ENCODE peak calls at places on chromosome 5, in six cellular contexts. H, F, G, Y, J and C are unnamed samples.

GRCh38 chr5:5340206-5340729 is 82.2 kb upstream of the ICE1 start:
- DNase-seq in F (peak; percentile 55), Y (peak; percentile 95), J (peak; percentile 87), H (peak; percentile 4), G (peak; percentile 84), C (no peak)

GRCh38 chr5:126015244-126016054 is 407.8 kb upstream of the GRAMD2B start:
- DNase-seq in Y (peak; percentile 93), J (no peak), G (no peak), F (no peak), H (no peak), C (no peak)

GRCh38 chr5:130270786-130271185 is 366.5 kb downstream of the CHSY3 start:
- DNase-seq in J (no peak), G (no peak), Y (no peak), F (no peak), H (no peak), C (no peak)

GRCh38 chr5:115297043-115297442 is 589 bp upstream of the CCDC112 start:
- DNase-seq in J (no peak), G (no peak), Y (peak; percentile 49), H (no peak), F (no peak), C (no peak)

GRCh38 chr5:80934751-80935150 is 25.4 kb upstream of the RASGRF2 start:
- DNase-seq in J (no peak), Y (no peak), H (no peak), G (no peak), F (no peak), C (no peak)

GRCh38 chr5:35780236-35780635 is 76.5 kb upstream of the IL7R start:
- DNase-seq in Y (no peak), J (no peak), H (no peak), F (no peak), G (no peak), C (no peak)

GRCh38 chr5:80156156-80156555 is 99.7 kb downstream of the SERINC5 start:
- DNase-seq in J (no peak), F (no peak), G (no peak), H (no peak), Y (peak; percentile 22), C (no peak)

GRCh38 chr5:128782446-128782845 is 182.8 kb upstream of the SLC27A6 start:
- DNase-seq in G (peak; percentile 84), Y (peak; percentile 89), H (peak; percentile 5), J (no peak), F (peak; percentile 87), C (no peak)

GRCh38 chr5:2946315-2946714 is 194.8 kb upstream of the IRX2 start:
- DNase-seq in Y (no peak), J (no peak), G (no peak), F (no peak), H (no peak), C (no peak)

GRCh38 chr5:98986556-98986955 is 57.7 kb upstream of the CHD1 start:
- DNase-seq in G (no peak), J (no peak), H (no peak), Y (no peak), F (no peak), C (no peak)

GRCh38 chr5:15499528-15500325 is at the start of gene FBXL7:
- DNase-seq in G (peak; percentile 92), Y (peak; percentile 60), H (no peak), F (peak; percentile 86), J (peak; percentile 88), C (peak; percentile 88)

GRCh38 chr5:64691333-64691732 is 1.0 kb downstream of the SHISAL2B start:
- DNase-seq in J (no peak), G (no peak), H (no peak), F (no peak), Y (no peak), C (no peak)

GRCh38 chr5:112165897-112166737 is 253.0 kb downstream of the EPB41L4A start:
- DNase-seq in F (no peak), J (no peak), G (no peak), H (no peak), Y (no peak), C (no peak)

GRCh38 chr5:172533399-172534228 is 79.3 kb upstream of the SH3PXD2B start:
- DNase-seq in H (no peak), J (peak; percentile 51), F (no peak), G (peak; percentile 77), Y (peak; percentile 16), C (peak; percentile 46)

GRCh38 chr5:55841976-55842375 is 9.2 kb upstream of the IL31RA start:
- DNase-seq in H (no peak), G (no peak), J (no peak), F (no peak), Y (no peak), C (no peak)

GRCh38 chr5:124596595-124597388 is 149.6 kb downstream of the ZNF608 start:
- DNase-seq in H (peak; percentile 31), J (no peak), G (no peak), Y (peak; percentile 97), F (no peak), C (no peak)

GRCh38 chr5:135747824-135748223 is 86.6 kb upstream of the SLC25A48 start:
- DNase-seq in H (no peak), F (no peak), Y (no peak), G (no peak), J (no peak), C (no peak)

GRCh38 chr5:167294861-167295685 is 996.4 kb upstream of the WWC1 start:
- DNase-seq in F (no peak), H (peak; percentile 82), G (no peak), J (no peak), Y (peak; percentile 92), C (no peak)

GRCh38 chr5:76074487-76074886 is 8.7 kb upstream of the SV2C start:
- DNase-seq in Y (no peak), H (peak; percentile 33), J (no peak), F (no peak), G (no peak), C (no peak)

GRCh38 chr5:159403906-159404641 is 73.8 kb upstream of the IL12B start:
- DNase-seq in Y (peak; percentile 65), F (no peak), G (no peak), J (no peak), H (no peak), C (no peak)

GRCh38 chr5:38607930-38608545 is 51.6 kb upstream of the LIFR start:
- DNase-seq in H (no peak), J (no peak), G (no peak), Y (peak; percentile 89), F (no peak), C (no peak)

GRCh38 chr5:128154943-128155342 is 71.4 kb downstream of the SLC12A2 start:
- DNase-seq in Y (no peak), J (no peak), F (no peak), G (peak; percentile 26), H (no peak), C (no peak)

GRCh38 chr5:139640432-139641115 is 7.6 kb upstream of the CXXC5 start:
- DNase-seq in H (no peak), Y (no peak), F (no peak), G (peak; percentile 56), J (no peak), C (no peak)

GRCh38 chr5:145791866-145792265 is 43.3 kb downstream of the PRELID2 start:
- DNase-seq in Y (no peak), G (no peak), H (no peak), J (no peak), F (no peak), C (no peak)

GRCh38 chr5:109102291-109102690 is 307.5 kb downstream of the PJA2 start:
- DNase-seq in J (no peak), G (no peak), H (no peak), Y (peak; percentile 27), F (no peak), C (no peak)

GRCh38 chr5:109100971-109101370 is 308.8 kb downstream of the PJA2 start:
- DNase-seq in G (no peak), H (no peak), F (no peak), Y (no peak), J (no peak), C (no peak)

GRCh38 chr5:109105631-109106267 is 304.0 kb downstream of the PJA2 start:
- DNase-seq in F (peak; percentile 13), J (no peak), H (no peak), G (no peak), Y (peak; percentile 94), C (no peak)
- H3K27ac ChIP-seq in F (peak overlapping the region; percentile 51), J (no peak overlapping the region), H (no peak overlapping the region), G (peak overlapping the region; percentile 22), Y (peak overlapping the region; percentile 82), C (no peak overlapping the region)

DNA sequence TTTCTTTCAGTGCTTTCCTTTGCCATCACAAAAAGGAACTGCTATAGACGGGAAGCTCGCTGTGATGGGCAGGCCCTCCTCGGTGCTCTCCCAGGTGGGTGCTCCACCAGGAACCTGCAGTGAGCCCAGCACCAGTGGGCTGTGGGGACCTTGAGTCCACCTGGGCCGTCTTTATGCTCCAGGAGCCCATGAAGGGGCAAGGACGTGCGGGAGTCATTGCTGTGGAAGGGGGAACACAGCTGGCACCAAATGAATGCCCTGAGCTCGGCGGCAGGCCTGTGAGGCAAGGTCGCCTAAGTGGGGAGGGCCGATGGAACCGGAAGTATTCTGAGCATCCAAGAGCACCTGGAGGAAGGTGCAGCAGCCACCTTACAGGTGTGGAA is 36.8 kb upstream of the SLC6A3 start:
- DNase-seq in J (no peak), H (no peak), Y (no peak), F (no peak), G (no peak), C (no peak)
- H3K36me3 ChIP-seq in J (no peaks in the 10 kb centered on the region), H (no peaks in the 10 kb centered on the region), Y (peaks cover 8% of the 10 kb centered on the region), F (no peaks in the 10 kb centered on the region), G (peaks cover 14% of the 10 kb centered on the region), C (peaks cover 56% of the 10 kb centered on the region)

DNA sequence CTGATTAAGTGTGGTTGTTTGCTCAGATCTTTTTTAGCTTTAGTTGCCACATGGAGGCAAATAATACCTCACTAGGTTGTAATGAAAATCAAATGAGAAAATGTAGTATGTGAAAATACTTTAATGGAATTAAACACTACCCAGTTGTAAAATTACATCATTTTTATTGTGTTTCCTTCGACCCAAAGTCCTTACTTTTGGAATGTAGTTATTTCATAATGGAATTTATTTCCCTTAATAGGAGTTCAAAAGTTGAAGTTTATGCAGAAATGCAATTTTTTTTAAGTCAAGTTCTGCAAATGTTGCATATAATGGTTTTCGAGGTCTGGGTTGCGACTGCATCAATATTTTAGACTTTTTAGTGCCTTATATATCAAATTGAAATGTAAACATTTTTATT is 31.0 kb downstream of the TNPO1 start:
- DNase-seq in H (no peak), Y (no peak), J (no peak), F (no peak), G (no peak), C (no peak)
- H3K4me1 ChIP-seq in H (peaks cover 5% of the 10 kb centered on the region), Y (peaks cover 27% of the 10 kb centered on the region), J (peaks cover 7% of the 10 kb centered on the region), F (peaks cover 57% of the 10 kb centered on the region), G (no peaks in the 10 kb centered on the region), C (peaks cover 58% of the 10 kb centered on the region)

GRCh38 chr5:18744990-18745590 is 1110.8 kb downstream of the TAF11L14 start:
- DNase-seq in Y (no peak), J (no peak), F (no peak), H (peak; percentile 59), G (no peak), C (no peak)
- H3K27ac ChIP-seq in Y (no peak overlapping the region), J (no peak overlapping the region), F (peak overlapping the region; percentile 80), H (peak overlapping the region; percentile 78), G (peak overlapping the region; percentile 69), C (peak overlapping the region; percentile 80)